ENCODE peak calls at places on chromosomes 4 and X, in seven cellular contexts. D is GM23248; S is MG63; X is CD8-positive, alpha-beta memory T cell; J is fibroblast of lung; U is HAP-1; R is H7. E is an unnamed sample. For H3K36me3, the result is how much of the 10 kb centered on the place peaks cover.

GRCh38 chr4:121217385-121217784 is 53.3 kb upstream of the TNIP3 start:
- DNase-seq in D (peak), S (no peak), X (no peak), J (peak), U (no peak), R (no peak), E (no peak)

GRCh38 chr4:38563703-38564490 is 100.1 kb upstream of the KLF3 start:
- DNase-seq in D (no peak), S (peak), X (no peak), J (peak), U (no peak), R (no peak), E (no peak)

GRCh38 chr4:185775792-185776555 is 36.0 kb downstream of the SORBS2 start:
- DNase-seq in D (peak), S (no peak), X (no peak), J (peak), U (no peak), R (no peak), E (no peak)

GRCh38 chrX:138858438-138858837 is 146.9 kb upstream of the FGF13 start:
- DNase-seq in D (peak), S (peak), X (no peak), J (peak), U (no peak), R (no peak), E (no peak)

GRCh38 chrX:147550217-147550616 is 361.5 kb upstream of the FMR1 start:
- DNase-seq in D (peak), S (peak), X (no peak), J (no peak), U (peak), R (peak), E (no peak)

GRCh38 chr4:16573744-16574143 is 324.7 kb downstream of the LDB2 start:
- DNase-seq in D (peak), S (peak), X (no peak), J (peak), U (no peak), R (no peak), E (no peak)

GRCh38 chr4:54065282-54066087 is 1.1 kb upstream of the CHIC2 start:
- DNase-seq in D (peak), S (peak), X (no peak), J (peak), U (no peak), R (no peak), E (no peak)

GRCh38 chr4:84573738-84574720 is 8.9 kb upstream of the CDS1 start:
- DNase-seq in D (peak), S (no peak), X (no peak), J (no peak), U (no peak), R (no peak), E (no peak)

GRCh38 chr4:186554485-186554884 is 882 bp downstream of the MTNR1A start:
- DNase-seq in D (peak), S (no peak), X (no peak), J (peak), U (no peak), R (peak), E (peak)

GRCh38 chrX:74104356-74105065 is 199.5 kb upstream of the ZCCHC13 start:
- DNase-seq in D (peak), S (peak), X (no peak), J (peak), U (no peak), R (no peak), E (no peak)

GRCh38 chr4:123701046-123701445 is 304.5 kb downstream of the SPRY1 start:
- DNase-seq in D (peak), S (no peak), X (no peak), J (peak), U (no peak), R (no peak), E (no peak)

GRCh38 chr4:40325406-40326019 is 9.6 kb upstream of the CHRNA9 start:
- DNase-seq in D (peak), S (no peak), X (peak), J (peak), U (peak), R (peak), E (peak)

GRCh38 chr4:22670953-22671352 is 21.8 kb upstream of the GBA3 start:
- DNase-seq in D (peak), S (no peak), X (no peak), J (peak), U (no peak), R (no peak), E (no peak)

DNA sequence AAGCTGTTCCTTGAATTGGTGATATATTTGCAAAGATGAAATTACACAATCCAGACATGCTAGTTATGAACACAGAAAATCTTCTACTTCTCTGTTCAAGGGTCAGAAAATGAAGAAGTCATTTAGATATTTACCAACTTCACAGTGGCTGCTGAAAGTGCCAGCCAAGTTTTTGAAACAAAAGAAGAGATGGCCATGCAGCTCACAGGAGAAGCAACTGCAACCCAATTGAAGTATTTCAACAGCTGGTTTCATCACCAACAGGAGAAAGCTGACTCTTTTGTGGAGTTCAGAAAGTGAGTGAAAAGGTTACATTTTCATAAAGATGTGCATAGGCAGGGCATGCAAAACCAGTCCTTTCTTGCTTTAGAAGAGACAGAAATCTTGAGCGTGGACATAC is 70.1 kb upstream of the LSM6 start:
- DNase-seq in D (no peak), S (no peak), X (no peak), J (no peak), U (no peak), R (no peak), E (no peak)
- H3K4me3 ChIP-seq in D (no peak), S (no peak), X (no peak), J (no peak), U (no peak), R (no peak), E (no peak)

GRCh38 chrX:148695362-148695761 is 194.9 kb downstream of the AFF2 start:
- DNase-seq in D (no peak), S (no peak), X (no peak), J (no peak), U (no peak), R (no peak), E (no peak)

GRCh38 chrX:148691456-148691855 is 191.0 kb downstream of the AFF2 start:
- DNase-seq in D (peak), S (no peak), X (no peak), J (peak), U (no peak), R (no peak), E (no peak)
- H3K36me3 ChIP-seq in D (under half), S (under half), X (under half), J (under half), U (under half), R (under half), E (under half)

GRCh38 chrX:3679669-3680068 is 33.8 kb downstream of the PRKX start:
- DNase-seq in D (no peak), S (no peak), X (no peak), J (no peak), U (no peak), R (no peak), E (peak)
- H3K4me3 ChIP-seq in D (no peak), S (no peak), X (no peak), J (no peak), U (no peak), R (no peak), E (no peak)

DNA sequence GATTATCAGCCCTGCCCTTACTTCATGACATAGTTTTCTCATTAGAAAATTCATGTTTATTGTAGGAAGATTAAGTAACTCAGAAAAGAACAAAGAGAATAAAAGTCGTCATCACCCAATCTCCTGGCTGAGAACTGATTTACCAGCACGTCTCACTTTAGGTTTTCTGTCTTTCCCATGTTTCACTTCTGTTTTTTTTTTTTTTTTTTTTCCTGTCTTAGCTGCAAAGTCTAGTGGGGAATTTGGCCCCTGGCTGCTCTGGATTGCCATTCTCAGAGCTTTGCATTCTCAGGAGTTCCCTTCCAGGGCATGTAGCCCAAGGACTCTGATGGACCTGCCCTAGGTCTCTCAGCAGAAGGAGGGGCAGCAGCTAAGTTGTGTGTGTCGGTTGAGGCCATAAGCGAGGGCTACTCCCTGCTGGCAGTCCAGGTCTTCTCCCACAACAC is 57.8 kb downstream of the TMEM131L start:
- DNase-seq in D (no peak), S (no peak), X (no peak), J (peak), U (no peak), R (no peak), E (no peak)
- H3K36me3 ChIP-seq in D (under half), S (under half), X (under half), J (under half), U (under half), R (under half), E (under half)

DNA sequence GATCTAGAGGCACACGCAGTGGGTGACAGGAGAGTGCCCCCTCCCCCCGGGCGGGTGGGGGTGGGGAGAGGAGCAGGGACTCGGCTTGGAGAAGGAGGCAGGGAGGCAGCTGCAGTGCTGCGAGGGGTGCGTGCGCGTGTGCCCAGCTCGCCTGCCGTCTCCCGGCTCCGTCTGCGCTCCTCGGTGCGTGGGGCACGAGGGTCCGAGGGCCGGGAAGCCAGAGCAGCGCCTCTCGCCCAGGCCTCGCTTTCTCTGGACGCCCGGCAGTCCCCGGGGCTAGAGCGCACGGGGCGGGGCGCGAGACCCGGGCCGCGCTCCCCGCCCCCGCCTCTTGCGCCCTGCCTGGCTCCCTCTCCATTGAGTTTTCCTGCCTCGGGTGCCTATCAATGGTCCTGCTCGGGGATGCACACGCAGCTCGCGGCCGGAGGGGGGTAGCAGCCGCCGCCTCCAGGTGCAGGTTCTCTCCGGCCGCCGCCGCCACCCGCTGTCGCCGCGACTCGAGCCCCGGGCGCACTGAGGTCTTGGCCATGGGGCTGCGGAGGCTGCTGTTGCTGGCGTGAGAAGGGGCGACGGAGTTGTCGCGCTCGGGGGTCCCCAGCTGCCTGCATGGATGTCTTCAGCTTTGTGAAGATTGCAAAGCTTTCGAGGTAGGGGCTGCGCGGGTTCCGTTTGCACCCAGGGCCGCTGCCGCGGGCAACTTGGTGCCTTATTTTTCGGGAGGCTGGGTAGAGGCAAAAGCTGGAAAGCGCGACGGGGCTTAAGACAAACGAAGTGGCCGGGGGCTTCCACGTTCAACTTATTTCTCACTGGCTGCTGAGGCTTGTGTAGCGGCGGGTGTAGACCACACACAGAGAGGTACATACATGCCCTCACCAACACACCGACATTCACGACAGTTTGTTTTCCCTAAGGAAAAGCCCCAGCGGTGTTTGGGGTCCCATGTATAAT is at the start of gene FRMPD4:
- DNase-seq in D (no peak), S (peak), X (no peak), J (peak), U (no peak), R (peak), E (no peak)
- H3K4me3 ChIP-seq in D (no peak), S (peak), X (no peak), J (peak), U (no peak), R (peak), E (no peak)

GRCh38 chrX:144040793-144041192 is 156.9 kb downstream of the UBE2NL start:
- DNase-seq in D (no peak), S (no peak), X (no peak), J (no peak), U (no peak), R (no peak), E (no peak)
- H3K36me3 ChIP-seq in D (under half), S (under half), X (under half), J (under half), U (under half), R (under half), E (under half)

DNA sequence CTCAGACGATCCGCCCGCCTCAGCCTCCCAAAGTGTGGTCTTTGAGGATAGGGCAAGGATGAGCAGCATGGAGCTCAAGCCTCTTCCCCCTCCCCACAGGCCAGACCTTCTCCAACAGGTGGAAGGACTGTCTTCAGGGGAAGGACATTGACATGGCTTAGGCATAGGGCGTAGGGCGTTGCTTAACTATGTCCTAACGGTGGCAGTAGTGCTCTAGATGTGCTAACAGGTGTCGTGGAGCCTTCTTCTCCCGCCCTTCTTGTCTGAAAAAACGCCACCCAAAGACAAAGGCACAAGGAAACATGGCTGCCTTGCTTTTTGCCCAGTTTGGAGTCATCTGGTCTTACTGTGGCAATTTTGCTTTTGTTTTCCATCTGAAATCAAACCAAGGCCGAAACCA is 219.8 kb downstream of the OR13H1 start:
- DNase-seq in D (peak), S (no peak), X (no peak), J (peak), U (no peak), R (no peak), E (no peak)
- H3K4me3 ChIP-seq in D (no peak), S (no peak), X (no peak), J (no peak), U (no peak), R (no peak), E (no peak)

DNA sequence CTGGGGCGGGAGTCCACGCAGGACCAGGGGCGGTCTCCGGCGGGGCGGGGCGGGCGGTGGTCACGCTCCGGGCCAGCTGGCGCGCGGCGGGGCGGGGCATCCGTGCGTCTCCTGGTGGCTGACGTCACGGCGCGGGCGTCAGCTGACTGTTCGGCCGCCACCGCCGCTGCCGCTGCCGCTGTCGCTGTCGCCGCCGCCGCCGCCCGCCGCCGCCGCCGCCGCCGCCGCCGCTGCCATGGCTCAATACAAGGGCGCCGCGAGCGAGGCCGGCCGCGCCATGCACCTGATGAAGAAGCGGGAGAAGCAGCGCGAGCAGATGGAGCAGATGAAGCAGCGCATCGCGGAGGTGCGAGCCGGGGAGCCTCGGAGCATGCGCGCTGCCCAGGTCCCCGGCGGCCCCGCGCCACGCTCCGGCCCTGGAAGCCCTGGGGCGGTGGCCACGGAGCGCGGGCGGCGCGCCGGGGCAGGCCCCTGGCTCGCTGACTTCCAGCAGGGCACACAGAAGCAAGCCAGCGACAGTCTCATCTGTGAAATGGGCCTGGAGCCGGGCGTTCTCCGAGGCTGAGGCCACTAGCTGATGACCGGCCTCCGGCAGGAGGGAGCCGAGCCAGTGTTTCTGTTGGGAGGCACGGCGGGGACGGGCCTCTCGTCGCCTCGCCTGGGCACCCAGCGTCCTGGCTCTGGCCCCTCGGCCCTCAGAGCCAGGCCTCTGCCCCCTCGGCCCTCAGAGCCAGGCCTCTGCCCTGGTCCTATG is at the start of gene FAM50A:
- DNase-seq in D (peak), S (peak), X (peak), J (peak), U (peak), R (peak), E (peak)
- H3K36me3 ChIP-seq in D (under half), S (under half), X (under half), J (under half), U (half or more), R (under half), E (under half)

GRCh38 chrX:40581333-40581910 is 652 bp downstream of the ATP6AP2 start:
- DNase-seq in D (peak), S (no peak), X (no peak), J (peak), U (peak), R (no peak), E (peak)
- H3K4me3 ChIP-seq in D (peak), S (peak), X (peak), J (peak), U (peak), R (peak), E (peak)

E was measured in small intestine.